ENCODE peak calls at places on chromosomes 1 and 21, in five cellular contexts. N is SK-N-SH, U is HepG2, Y is GM12878, K is K562. M is an unnamed sample.

GRCh38 chr1:46595127-46595526 is 8.9 kb downstream of the MKNK1 start:
- DNase-seq in Y (no peak), K (peak), U (no peak), N (no peak), M (no peak)

GRCh38 chr1:38071530-38072266 is 25.1 kb upstream of the POU3F1 start:
- DNase-seq in U (peak), Y (no peak), K (peak), N (peak), M (peak)

GRCh38 chr1:150464422-150464826 is 22.8 kb upstream of the TARS2 start:
- DNase-seq in K (peak), N (peak), Y (no peak), U (peak), M (peak)

GRCh38 chr21:30146558-30147282 is 19.9 kb downstream of the CLDN17 start:
- DNase-seq in U (no peak), K (no peak), N (no peak), Y (no peak), M (no peak)

GRCh38 chr1:80217377-80217986 is 1211.0 kb upstream of the ADGRL4 start:
- DNase-seq in K (no peak), N (peak), U (peak), Y (no peak), M (peak)

GRCh38 chr1:116666090-116666489 is 1.4 kb downstream of the IGSF3 start:
- DNase-seq in U (no peak), K (no peak), N (peak), Y (no peak), M (no peak)

GRCh38 chr1:9280015-9280860 is 12.5 kb upstream of the SPSB1 start:
- DNase-seq in K (peak), Y (no peak), U (peak), N (peak), M (peak)

GRCh38 chr1:35111106-35111505 is 31.9 kb downstream of the ZMYM1 start:
- DNase-seq in Y (no peak), N (no peak), U (peak), K (no peak), M (peak)

GRCh38 chr1:223831755-223832636 is 13.8 kb downstream of the TP53BP2 start:
- DNase-seq in U (no peak), N (peak), K (no peak), Y (no peak), M (peak)

GRCh38 chr1:246107516-246108277 is 399.4 kb downstream of the SMYD3 start:
- DNase-seq in N (peak), Y (no peak), U (no peak), K (no peak), M (peak)

GRCh38 chr1:51863384-51863783 is 15.1 kb downstream of the NRDC start:
- DNase-seq in U (no peak), N (no peak), K (no peak), Y (peak), M (no peak)

GRCh38 chr1:236979149-236979890 is 24.9 kb downstream of the MT1HL1 start:
- DNase-seq in K (no peak), U (no peak), N (no peak), Y (no peak), M (no peak)

GRCh38 chr1:1917304-1917976 is 1.6 kb downstream of the TMEM52 start:
- DNase-seq in K (no peak), Y (no peak), N (no peak), U (no peak), M (no peak)

GRCh38 chr1:31588751-31589515 is 12.6 kb downstream of the TINAGL1 start:
- DNase-seq in N (no peak), U (no peak), Y (no peak), K (no peak), M (no peak)

GRCh38 chr1:45443580-45444446 is 47.1 kb downstream of the TESK2 start:
- DNase-seq in K (no peak), Y (no peak), N (no peak), U (no peak), M (no peak)

GRCh38 chr1:32991386-32991785 is 26.8 kb upstream of the RNF19B start:
- DNase-seq in Y (no peak), U (no peak), K (no peak), N (no peak), M (no peak)

GRCh38 chr21:32727478-32727727 is 410 bp downstream of the SYNJ1 start:
- DNase-seq in N (no peak), K (no peak), Y (no peak), U (no peak), M (no peak)

GRCh38 chr1:47782414-47783165 is 214.6 kb downstream of the TRABD2B start:
- DNase-seq in N (no peak), U (no peak), Y (no peak), K (no peak), M (no peak)

GRCh38 chr21:46059195-46059594 is 38.7 kb upstream of the COL6A2 start:
- DNase-seq in U (no peak), Y (no peak), K (no peak), N (no peak), M (no peak)

GRCh38 chr1:48291421-48291820 is 68.9 kb downstream of the SLC5A9 start:
- DNase-seq in Y (no peak), N (no peak), U (no peak), K (no peak), M (no peak)

GRCh38 chr1:164768045-164768402 is 209.0 kb downstream of the PBX1 start:
- DNase-seq in U (no peak), N (no peak), K (no peak), Y (no peak), M (peak)

GRCh38 chr1:214552174-214552608 is 789 bp upstream of the PTPN14 start:
- DNase-seq in Y (no peak), K (no peak), U (peak), N (peak), M (peak)

DNA sequence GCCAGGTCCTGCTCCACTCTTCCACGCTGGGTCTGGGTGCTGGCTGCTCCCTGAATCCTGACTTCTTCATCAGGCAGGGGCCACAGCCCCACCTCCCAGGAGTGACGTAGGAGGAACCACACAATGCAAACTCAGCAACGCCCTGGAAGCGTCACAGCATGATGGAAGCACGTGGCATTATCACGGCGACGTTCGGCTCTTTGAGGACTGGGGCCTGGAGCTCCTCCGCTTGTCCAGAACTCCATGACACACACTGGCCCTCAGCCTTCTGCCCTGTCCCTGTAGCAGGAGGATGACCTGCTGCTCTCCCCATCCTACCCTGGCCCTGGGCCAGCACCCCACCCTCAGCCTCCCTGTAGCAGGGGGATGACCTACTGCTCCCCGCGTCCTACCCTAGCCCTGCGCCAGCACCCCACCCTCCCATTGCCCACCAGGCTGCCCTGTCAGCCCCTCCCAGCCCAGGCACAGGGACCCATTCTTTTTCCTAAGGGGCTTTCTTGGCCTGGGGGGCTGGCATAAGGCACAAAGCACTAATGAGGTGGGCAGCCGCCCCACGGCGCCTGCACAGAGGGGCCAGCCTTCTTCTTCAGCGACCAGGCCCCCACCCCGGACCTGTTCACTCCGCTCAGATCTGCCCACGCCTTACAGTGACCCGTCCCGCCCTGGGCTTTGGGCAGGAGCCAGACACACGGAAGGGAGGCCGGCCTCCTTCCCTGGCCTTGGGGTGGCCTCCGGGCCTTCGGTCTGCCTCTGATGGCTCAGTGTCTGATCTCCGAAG is 65.7 kb downstream of the DHRS3 start:
- DNase-seq in N (no peak), U (no peak), K (no peak), Y (no peak), M (no peak)
- TF ChIP-seq MXI1 in N (no peak), U (no peak), K (no peak), Y (no peak), M (no peak)

DNA sequence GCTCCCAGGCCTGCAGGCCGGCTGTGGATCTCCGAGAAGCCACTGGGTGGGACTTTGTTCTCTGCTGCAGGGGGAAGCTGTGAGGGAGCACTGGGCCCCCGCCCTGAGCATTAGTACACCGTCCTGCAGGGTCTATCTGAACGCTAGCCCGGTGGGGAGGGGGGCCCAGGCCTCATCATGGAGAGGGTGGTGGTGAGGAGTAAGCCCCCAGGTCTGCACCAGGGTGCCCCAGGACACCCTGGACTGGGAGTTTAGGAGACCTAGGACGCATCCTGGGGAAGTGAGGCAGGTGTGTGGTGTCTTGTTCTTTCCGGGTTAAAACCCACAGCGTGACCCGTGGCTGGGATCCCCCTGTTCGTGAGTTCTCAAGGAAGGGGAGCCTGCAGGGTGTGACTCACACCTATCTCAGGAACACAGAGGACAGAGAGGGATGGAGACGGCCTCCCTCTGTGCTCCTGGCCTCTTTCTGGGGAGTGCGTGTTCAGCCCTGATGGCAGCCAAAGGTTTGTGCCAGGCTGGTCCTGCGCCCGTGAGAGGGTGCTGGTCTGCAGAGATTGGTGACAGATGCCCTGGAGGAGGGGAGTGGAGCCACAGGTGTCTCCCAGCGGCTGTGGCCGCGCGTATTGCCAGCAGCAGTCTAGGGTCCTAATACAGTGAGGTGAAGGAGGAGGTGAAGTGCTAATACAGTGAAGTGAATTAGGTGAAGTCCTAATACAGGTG is 44.9 kb downstream of the AGPAT3 start:
- DNase-seq in N (no peak), U (no peak), K (no peak), Y (no peak), M (no peak)
- TF ChIP-seq MXI1 in N (no peak), U (no peak), K (no peak), Y (no peak), M (no peak)

GRCh38 chr1:53420331-53420730 is 38.9 kb upstream of the DMRTB1 start:
- DNase-seq in U (no peak), N (no peak), Y (no peak), K (no peak), M (no peak)
- TF ChIP-seq MXI1 in U (no peak), N (no peak), Y (no peak), K (no peak), M (no peak)

DNA sequence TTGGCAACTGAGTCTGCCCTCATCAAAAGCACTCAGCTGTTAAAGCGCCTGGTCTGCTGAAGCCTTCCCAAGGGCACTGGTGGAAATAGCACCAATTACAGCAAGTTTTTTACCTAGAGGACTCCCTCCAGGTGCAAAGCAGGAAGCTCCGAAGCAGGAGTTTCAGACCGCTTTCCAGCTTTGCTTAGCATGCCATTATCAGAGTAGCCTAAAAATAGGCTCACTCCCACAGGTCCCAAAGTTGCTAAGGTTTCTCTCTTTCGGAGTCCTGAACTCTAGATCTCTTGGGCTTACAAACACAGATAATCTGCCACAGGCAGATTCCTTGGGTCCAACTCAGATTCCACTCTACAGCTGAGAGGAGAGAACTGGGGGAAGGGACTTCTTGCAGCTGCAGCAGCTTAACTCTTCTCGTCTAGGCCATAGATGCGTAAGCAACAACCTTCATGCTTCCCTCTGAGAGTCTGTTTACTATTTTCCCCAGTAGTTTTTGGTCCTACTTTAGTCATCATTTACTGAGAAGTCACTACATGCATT is 22.4 kb downstream of the ZMYND12 start:
- DNase-seq in U (no peak), N (no peak), Y (no peak), K (no peak), M (no peak)
- TF ChIP-seq MXI1 in U (no peak), N (no peak), Y (no peak), K (no peak), M (no peak)

GRCh38 chr21:40242586-40242985 is 375.3 kb downstream of the PCP4 start:
- DNase-seq in U (no peak), K (no peak), N (no peak), Y (no peak), M (no peak)
- TF ChIP-seq MXI1 in U (no peak), K (no peak), N (no peak), Y (no peak), M (no peak)

DNA sequence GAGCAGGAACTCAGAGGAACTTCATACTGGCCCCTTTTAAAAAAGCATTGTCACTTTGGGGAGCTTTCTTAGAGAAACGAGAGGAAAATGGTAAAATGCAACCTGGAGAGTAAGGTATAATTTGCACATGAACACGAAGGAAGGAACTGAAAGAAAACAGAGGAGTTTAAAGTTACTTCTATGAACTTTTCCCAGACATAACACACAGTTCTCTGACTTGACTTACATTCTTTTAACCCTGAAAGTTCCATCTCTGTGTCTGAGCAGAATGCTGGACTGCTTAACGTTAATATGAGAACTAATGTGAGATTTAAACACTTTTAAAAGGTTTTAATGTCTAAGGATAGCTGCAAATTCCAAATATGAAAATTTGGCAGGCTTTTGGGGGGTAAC is 102.3 kb downstream of the NFIA start:
- DNase-seq in N (no peak), Y (no peak), K (no peak), U (no peak), M (no peak)
- TF ChIP-seq MXI1 in N (no peak), Y (no peak), K (no peak), U (no peak), M (no peak)

DNA sequence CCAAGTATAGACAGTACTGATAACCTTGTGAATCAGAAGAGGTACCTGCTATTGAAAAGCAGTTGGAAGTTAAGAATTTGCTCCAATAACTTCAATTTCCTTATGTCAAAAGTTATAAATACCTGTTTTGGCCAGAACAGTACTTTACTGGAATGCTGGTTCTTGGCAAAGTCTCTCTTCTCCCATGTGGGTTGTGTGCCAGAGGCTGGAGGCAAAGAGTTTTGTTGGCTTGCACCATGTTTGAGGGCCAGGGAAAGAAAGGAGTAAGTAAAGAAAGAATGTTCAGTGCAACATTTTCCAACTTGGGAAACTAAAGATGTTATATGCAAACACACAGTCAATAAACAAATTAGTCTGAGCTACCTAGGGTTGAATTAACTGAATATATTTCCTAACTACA is 67.0 kb upstream of the DYNLT5 start:
- DNase-seq in K (no peak), U (no peak), Y (no peak), N (no peak), M (no peak)
- TF ChIP-seq MXI1 in K (no peak), U (no peak), Y (no peak), N (no peak), M (no peak)

DNA sequence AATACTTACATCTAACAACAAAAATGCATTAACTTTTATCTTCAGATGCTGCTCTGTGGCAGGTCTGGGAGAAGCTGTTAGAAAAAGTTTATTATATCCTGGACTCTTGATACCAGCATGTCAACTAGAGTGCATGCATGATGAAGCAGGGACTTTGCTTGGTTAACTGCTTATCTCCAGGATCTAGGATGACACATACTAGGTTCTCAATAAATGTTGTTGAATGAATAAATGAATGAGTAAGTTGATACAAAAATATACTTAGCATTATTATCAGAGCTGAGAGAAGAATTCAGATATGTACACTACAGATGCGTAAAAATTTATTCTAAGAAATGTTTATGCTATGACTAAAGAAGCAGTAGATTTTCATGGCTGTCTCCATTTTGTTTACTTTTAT is 304.3 kb downstream of the LTN1 start:
- DNase-seq in Y (no peak), N (no peak), K (no peak), U (no peak), M (no peak)
- TF ChIP-seq MXI1 in Y (no peak), N (no peak), K (no peak), U (no peak), M (no peak)

GRCh38 chr1:243739335-243740003 is 110.6 kb downstream of the AKT3 start:
- DNase-seq in U (peak), Y (no peak), K (no peak), N (no peak), M (no peak)
- TF ChIP-seq MXI1 in U (no peak), Y (no peak), K (no peak), N (no peak), M (no peak)

GRCh38 chr1:19920132-19920710 is 3.2 kb downstream of the PLA2G2E start:
- DNase-seq in N (no peak), U (no peak), Y (no peak), K (no peak), M (no peak)
- TF ChIP-seq MXI1 in N (no peak), U (no peak), Y (no peak), K (no peak), M (no peak)

M was measured in IMR-90.